ENCODE peak calls at places on chromosomes 3 and 15, in five cellular contexts. R is PC-3, Z is neuronal stem cell, O is mesenchymal stem cell, E is fibroblast of lung. M is an unnamed sample. For H3K27me3, the result is how much of the 10 kb centered on the place peaks cover.

GRCh38 chr3:126070146-126070545 is 13.8 kb downstream of the SLC41A3 start:
- DNase-seq in R (no peak), Z (no peak), O (no peak), E (no peak), M (no peak)

GRCh38 chr3:20648921-20649381 is 462.9 kb upstream of the SGO1 start:
- DNase-seq in R (no peak), Z (no peak), O (no peak), E (peak), M (no peak)

GRCh38 chr3:193145248-193145647 is 95.8 kb upstream of the PLAAT1 start:
- DNase-seq in R (no peak), Z (no peak), O (no peak), E (no peak), M (no peak)

GRCh38 chr3:53196575-53197407 is 35.8 kb downstream of the PRKCD start:
- DNase-seq in R (peak), Z (no peak), O (peak), E (peak), M (peak)

GRCh38 chr15:77419050-77419835 is 661 bp downstream of the PEAK1 start:
- DNase-seq in R (peak), Z (peak), O (peak), E (peak), M (peak)

GRCh38 chr3:169744332-169745054 is 20.4 kb downstream of the TERC start:
- DNase-seq in R (peak), Z (peak), O (no peak), E (peak), M (no peak)

GRCh38 chr3:14147617-14148016 is 22.8 kb downstream of the TMEM43 start:
- DNase-seq in R (no peak), Z (no peak), O (no peak), E (no peak), M (peak)

GRCh38 chr15:28889346-28889745 is 3.6 kb downstream of the APBA2 start:
- DNase-seq in R (no peak), Z (no peak), O (no peak), E (no peak), M (no peak)

GRCh38 chr15:99442268-99442897 is 123.4 kb upstream of the MEF2A start:
- DNase-seq in R (peak), Z (no peak), O (peak), E (peak), M (peak)

GRCh38 chr3:166955549-166955948 is 424.5 kb downstream of the ZBBX start:
- DNase-seq in R (peak), Z (no peak), O (no peak), E (no peak), M (no peak)

GRCh38 chr3:56422316-56422715 is 46.0 kb downstream of the ERC2 start:
- DNase-seq in R (no peak), Z (no peak), O (no peak), E (no peak), M (no peak)

GRCh38 chr15:90839187-90840071 is 29.0 kb upstream of the FURIN start:
- DNase-seq in R (no peak), Z (peak), O (no peak), E (no peak), M (peak)

GRCh38 chr15:42820811-42821210 is 83.9 kb upstream of the CDAN1 start:
- DNase-seq in R (no peak), Z (no peak), O (no peak), E (no peak), M (no peak)

GRCh38 chr15:33007295-33007855 is 187.1 kb downstream of the FMN1 start:
- DNase-seq in R (peak), Z (no peak), O (peak), E (peak), M (peak)

GRCh38 chr3:68363801-68364200 is 568.5 kb downstream of the TAFA4 start:
- DNase-seq in R (no peak), Z (no peak), O (no peak), E (no peak), M (no peak)

GRCh38 chr3:150249776-150250175 is 158.3 kb upstream of the TSC22D2 start:
- DNase-seq in R (no peak), Z (no peak), O (no peak), E (no peak), M (no peak)

GRCh38 chr3:140441006-140441405 is 236.9 kb upstream of the TRIM42 start:
- DNase-seq in R (peak), Z (no peak), O (no peak), E (peak), M (peak)

GRCh38 chr15:63091679-63092078 is 30.0 kb upstream of the LACTB start:
- DNase-seq in R (no peak), Z (no peak), O (no peak), E (no peak), M (no peak)

GRCh38 chr15:84878504-84878903 is 6.0 kb upstream of the SLC28A1 start:
- DNase-seq in R (peak), Z (peak), O (peak), E (peak), M (no peak)

GRCh38 chr3:170724599-170724998 is 138.7 kb upstream of the SLC7A14 start:
- DNase-seq in R (no peak), Z (no peak), O (peak), E (peak), M (peak)

GRCh38 chr15:44246521-44247268 is 41.8 kb upstream of the GOLM2 start:
- DNase-seq in R (no peak), Z (no peak), O (no peak), E (no peak), M (no peak)

GRCh38 chr3:100603449-100603848 is 6.0 kb upstream of the ADGRG7 start:
- DNase-seq in R (peak), Z (no peak), O (peak), E (peak), M (peak)

GRCh38 chr15:48059786-48060185 is 61.0 kb upstream of the SLC24A5 start:
- DNase-seq in R (no peak), Z (no peak), O (no peak), E (peak), M (no peak)

GRCh38 chr3:138767498-138768104 is 67.1 kb downstream of the PIK3CB start:
- DNase-seq in R (no peak), Z (no peak), O (no peak), E (no peak), M (no peak)

GRCh38 chr3:123640311-123641083 is 55.6 kb upstream of the HACD2 start:
- DNase-seq in R (no peak), Z (no peak), O (peak), E (no peak), M (no peak)

GRCh38 chr15:92638291-92638708 is 17.3 kb downstream of the FAM174B start:
- DNase-seq in R (peak), Z (no peak), O (peak), E (peak), M (peak)

GRCh38 chr3:110814170-110815007 is 257.2 kb upstream of the NECTIN3 start:
- DNase-seq in R (peak), Z (no peak), O (peak), E (peak), M (peak)

GRCh38 chr3:42336103-42336502 is 70.1 kb upstream of the CCK start:
- DNase-seq in R (no peak), Z (no peak), O (no peak), E (no peak), M (no peak)

GRCh38 chr3:5198986-5199731 is 11.7 kb downstream of the EDEM1 start:
- DNase-seq in R (no peak), Z (no peak), O (no peak), E (no peak), M (no peak)

GRCh38 chr15:86382341-86382740 is 302.7 kb downstream of the AGBL1 start:
- DNase-seq in R (no peak), Z (peak), O (no peak), E (no peak), M (no peak)

GRCh38 chr3:135980343-135980742 is 14.8 kb downstream of the PPP2R3A start:
- DNase-seq in R (no peak), Z (no peak), O (no peak), E (no peak), M (peak)

GRCh38 chr15:38662398-38662797 is 97.8 kb upstream of the RASGRP1 start:
- DNase-seq in R (no peak), Z (no peak), O (no peak), E (no peak), M (no peak)

GRCh38 chr3:137524751-137525150 is 239.4 kb upstream of the SOX14 start:
- DNase-seq in R (no peak), Z (no peak), O (no peak), E (no peak), M (no peak)

GRCh38 chr15:100923902-100924301 is 4.7 kb downstream of the LRRK1 start:
- DNase-seq in R (no peak), Z (no peak), O (no peak), E (no peak), M (no peak)

GRCh38 chr15:100924436-100924835 is 5.3 kb downstream of the LRRK1 start:
- DNase-seq in R (no peak), Z (no peak), O (no peak), E (no peak), M (no peak)

GRCh38 chr15:100923076-100923475 is 3.9 kb downstream of the LRRK1 start:
- DNase-seq in R (no peak), Z (no peak), O (no peak), E (no peak), M (no peak)

GRCh38 chr15:100920516-100921135 is 1.5 kb downstream of the LRRK1 start:
- DNase-seq in R (no peak), Z (no peak), O (no peak), E (no peak), M (peak)

GRCh38 chr15:100922192-100923040 is 3.3 kb downstream of the LRRK1 start:
- DNase-seq in R (no peak), Z (no peak), O (no peak), E (no peak), M (no peak)
- H3K27me3 ChIP-seq in R (under half), Z (under half), O (under half), E (under half), M (under half)

GRCh38 chr15:68485721-68486360 is 53.9 kb upstream of the ITGA11 start:
- DNase-seq in R (no peak), Z (no peak), O (no peak), E (no peak), M (peak)
- H2AFZ ChIP-seq in R (no peak), Z (no peak), O (no peak), E (no peak), M (no peak)

GRCh38 chr3:31391150-31391549 is 141.6 kb upstream of the STT3B start:
- DNase-seq in R (no peak), Z (peak), O (no peak), E (no peak), M (no peak)
- H3K4me3 ChIP-seq in R (no peak), Z (no peak), O (no peak), E (no peak), M (no peak)

DNA sequence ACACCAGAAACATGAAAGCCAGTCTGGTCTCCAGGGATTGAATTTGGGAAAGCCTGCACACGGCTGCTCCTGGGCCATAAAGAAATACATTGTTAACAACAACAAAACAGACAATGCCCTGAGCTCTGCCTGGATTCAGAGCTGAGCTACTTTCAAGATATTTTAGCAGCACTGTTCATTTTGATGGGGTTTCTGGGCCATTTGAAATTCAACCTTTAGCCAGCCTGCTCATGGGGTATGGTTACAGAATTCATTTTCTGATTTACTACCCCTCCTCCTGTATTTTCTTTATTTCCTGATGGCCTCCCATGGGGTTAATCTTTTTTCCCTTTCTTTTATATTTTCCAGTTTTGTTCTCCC is 19.4 kb downstream of the NR2F2 start:
- DNase-seq in R (no peak), Z (no peak), O (peak), E (no peak), M (peak)
- H3K27me3 ChIP-seq in R (under half), Z (under half), O (under half), E (under half), M (under half)

GRCh38 chr3:15932348-15933300 is 134.8 kb upstream of the ANKRD28 start:
- DNase-seq in R (no peak), Z (no peak), O (peak), E (no peak), M (no peak)
- H2AFZ ChIP-seq in R (no peak), Z (no peak), O (peak), E (peak), M (peak)

DNA sequence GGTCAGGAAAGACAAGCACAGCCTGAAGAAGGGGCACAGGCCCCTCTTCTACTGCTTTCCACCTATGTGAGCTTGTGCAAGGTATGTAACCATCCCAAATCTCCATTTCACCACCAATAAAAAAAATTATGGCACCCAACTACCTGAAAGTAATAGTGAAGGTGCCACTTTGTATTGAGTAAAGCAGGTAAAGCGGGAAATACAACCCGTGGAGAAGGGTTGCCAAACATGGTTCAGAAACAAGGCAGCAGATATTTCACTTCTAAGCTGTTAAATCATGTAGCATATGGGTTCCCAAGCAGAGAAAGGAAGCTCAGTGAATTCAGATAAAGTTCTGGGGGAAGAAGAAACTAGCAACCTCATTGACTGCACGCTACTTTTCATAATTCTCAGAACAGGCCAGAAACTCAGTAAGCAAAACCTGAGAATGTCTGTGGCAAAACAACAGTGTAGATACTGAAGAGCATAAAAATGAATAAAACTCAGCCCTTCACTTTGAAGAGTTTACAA is 4.1 kb downstream of the PLOD2 start:
- DNase-seq in R (peak), Z (no peak), O (no peak), E (no peak), M (no peak)
- H3K4me3 ChIP-seq in R (peak), Z (no peak), O (no peak), E (peak), M (peak)

GRCh38 chr3:172946061-172946460 is 195.0 kb downstream of the SPATA16 start:
- DNase-seq in R (no peak), Z (no peak), O (no peak), E (no peak), M (no peak)
- H3K27me3 ChIP-seq in R (under half), Z (under half), O (under half), E (under half), M (under half)

GRCh38 chr3:197024881-197025735 is 4.5 kb downstream of the MELTF start:
- DNase-seq in R (no peak), Z (no peak), O (no peak), E (no peak), M (peak)

GRCh38 chr3:197023241-197023997 is 6.2 kb downstream of the MELTF start:
- DNase-seq in R (no peak), Z (no peak), O (no peak), E (no peak), M (peak)

GRCh38 chr3:197025736-197026480 is 3.7 kb downstream of the MELTF start:
- DNase-seq in R (no peak), Z (no peak), O (no peak), E (no peak), M (peak)

GRCh38 chr3:197022405-197023231 is 7.0 kb downstream of the MELTF start:
- DNase-seq in R (no peak), Z (no peak), O (no peak), E (no peak), M (peak)

GRCh38 chr3:197023998-197024651 is 5.5 kb downstream of the MELTF start:
- DNase-seq in R (no peak), Z (no peak), O (no peak), E (no peak), M (peak)
- H2AFZ ChIP-seq in R (no peak), Z (no peak), O (no peak), E (no peak), M (no peak)

DNA sequence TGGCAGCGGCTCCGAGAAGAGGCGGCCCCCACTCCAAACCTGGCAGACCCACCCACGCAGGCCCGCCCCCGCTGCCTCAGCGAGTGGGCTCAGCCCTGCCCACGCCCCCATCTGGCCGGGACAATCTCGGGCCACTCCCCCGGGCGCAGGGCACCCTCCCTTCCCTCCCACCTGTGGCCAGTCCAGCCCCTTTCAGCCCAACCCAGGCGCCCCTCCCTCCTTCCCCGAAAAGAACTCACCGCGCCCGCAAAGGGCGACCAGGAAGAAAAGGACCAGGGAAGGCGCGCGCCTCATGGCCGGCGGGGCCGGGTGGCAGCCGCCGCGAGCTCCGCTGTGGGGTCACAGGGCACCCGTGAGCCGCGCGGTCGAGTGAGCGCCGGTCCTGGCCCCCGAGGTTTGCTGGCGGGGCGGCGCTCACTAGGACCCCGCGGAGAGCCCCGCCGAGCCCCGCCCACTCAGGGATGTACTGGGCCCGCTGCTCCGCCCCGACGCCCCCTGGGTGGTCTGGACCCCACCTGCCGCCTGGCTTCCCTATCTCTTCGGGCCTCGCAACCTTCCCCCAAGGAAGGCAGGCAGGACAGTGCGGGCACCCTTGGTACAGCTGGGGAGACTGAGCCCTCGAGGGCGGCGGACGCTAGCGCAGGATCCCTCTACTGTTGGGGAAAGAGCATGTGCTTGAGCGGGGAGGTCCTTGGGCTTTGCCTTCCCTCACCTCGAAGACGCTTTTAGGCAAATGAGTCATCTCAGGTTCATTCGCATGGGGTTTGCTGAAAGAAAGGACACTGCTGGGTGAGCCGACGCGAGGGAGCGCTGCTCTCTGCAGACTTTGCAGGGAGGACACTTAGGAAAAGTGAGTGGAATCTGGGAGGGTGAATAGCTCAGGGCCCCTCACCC is at the start of gene CHRNB4:
- DNase-seq in R (no peak), Z (peak), O (peak), E (no peak), M (no peak)
- H3K4me3 ChIP-seq in R (peak), Z (peak), O (peak), E (no peak), M (peak)